ENCODE peak calls at places on chromosomes 13 and 19, in four cellular contexts. Z, R, I and T are unnamed samples.
A peak's percentile ranks its signal among the peaks of the same experiment; 100 is the strongest.

GRCh38 chr13:34750078-34750703 is 191.9 kb upstream of the NBEA start:
- DNase-seq in I (peak; percentile 27), Z (peak; percentile 20), R (no peak), T (peak; percentile 38)

GRCh38 chr13:40576369-40576768 is 90.1 kb downstream of the FOXO1 start:
- DNase-seq in I (no peak), Z (no peak), R (no peak), T (no peak)

GRCh38 chr19:38417544-38418506 is 8.2 kb downstream of the RASGRP4 start:
- DNase-seq in R (peak; percentile 42), Z (peak; percentile 41), I (peak; percentile 68), T (peak; percentile 89)

GRCh38 chr13:54536112-54536511 is 1507.5 kb downstream of the OLFM4 start:
- DNase-seq in I (peak; percentile 3), R (no peak), Z (no peak), T (no peak)

GRCh38 chr13:60974296-60974695 is 441.4 kb downstream of the PCDH20 start:
- DNase-seq in R (no peak), I (no peak), Z (no peak), T (no peak)

GRCh38 chr13:23020246-23020843 is 160.4 kb upstream of the SGCG start:
- DNase-seq in Z (peak; percentile 60), R (no peak), I (peak; percentile 52), T (peak; percentile 52)

GRCh38 chr19:42292042-42292960 is 9.6 kb upstream of the PRR19 start:
- DNase-seq in I (no peak), Z (no peak), R (no peak), T (no peak)

GRCh38 chr19:32223595-32224370 is 121.6 kb upstream of the ZNF507 start:
- DNase-seq in R (no peak), I (no peak), Z (no peak), T (no peak)

GRCh38 chr19:23991170-23991569 is 76.5 kb downstream of the ZNF726 start:
- DNase-seq in Z (no peak), I (peak; percentile 80), R (no peak), T (no peak)

GRCh38 chr19:23906835-23907234 is 7.9 kb upstream of the ZNF726 start:
- DNase-seq in I (no peak), Z (no peak), R (no peak), T (no peak)

GRCh38 chr13:39665763-39666162 is 10.3 kb downstream of the COG6 start:
- DNase-seq in Z (no peak), R (no peak), I (no peak), T (no peak)

GRCh38 chr13:68056816-68057710 is 826.9 kb upstream of the PCDH9 start:
- DNase-seq in R (no peak), I (peak; percentile 14), Z (no peak), T (peak; percentile 10)

DNA sequence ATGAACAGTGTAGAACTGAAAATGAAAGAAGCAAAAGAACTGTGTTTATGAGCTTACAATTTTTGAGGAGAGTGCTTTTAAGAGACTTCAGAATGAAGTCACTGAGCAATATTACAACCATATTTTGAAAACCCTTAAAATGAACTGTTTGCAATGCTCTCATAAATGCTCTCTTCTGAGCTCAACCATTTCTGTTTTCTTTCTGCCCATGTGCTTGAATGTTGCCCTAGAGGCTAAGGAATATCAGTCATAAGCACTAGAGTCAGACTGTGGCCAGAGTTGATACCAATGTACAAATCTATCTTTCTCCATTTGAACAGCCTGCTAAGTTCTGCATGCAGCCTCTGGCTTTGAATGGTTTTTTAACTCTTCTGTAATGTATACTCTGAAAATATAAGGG is 1092.8 kb downstream of the PCDH9 start:
- DNase-seq in Z (no peak), R (no peak), I (no peak), T (no peak)
- H3K9me3 ChIP-seq in Z (no peaks in the 10 kb centered on the region), R (no peaks in the 10 kb centered on the region), I (no peaks in the 10 kb centered on the region), T (no peaks in the 10 kb centered on the region)

GRCh38 chr19:51002101-51002532 is 713 bp upstream of the KLK8 start:
- DNase-seq in Z (no peak), I (no peak), R (no peak), T (no peak)
- H3K27me3 ChIP-seq in Z (peaks cover 10% of the 10 kb centered on the region), I (no peaks in the 10 kb centered on the region), R (peaks cover 4% of the 10 kb centered on the region), T (peaks cover 4% of the 10 kb centered on the region)

GRCh38 chr19:3121821-3122511 is 13.9 kb upstream of the GNA15 start:
- DNase-seq in R (no peak), I (no peak), Z (peak; percentile 1), T (no peak)

GRCh38 chr19:3121396-3121795 is 14.4 kb upstream of the GNA15 start:
- DNase-seq in Z (no peak), I (no peak), R (no peak), T (no peak)

GRCh38 chr19:3123956-3124355 is 11.9 kb upstream of the GNA15 start:
- DNase-seq in I (no peak), Z (no peak), R (no peak), T (no peak)

GRCh38 chr19:3123088-3123721 is 12.6 kb upstream of the GNA15 start:
- DNase-seq in Z (no peak), I (no peak), R (no peak), T (no peak)

GRCh38 chr19:3122512-3122870 is 13.3 kb upstream of the GNA15 start:
- DNase-seq in I (no peak), R (no peak), Z (peak; percentile 1), T (no peak)
- H3K36me3 ChIP-seq in I (peaks cover 4% of the 10 kb centered on the region), R (no peaks in the 10 kb centered on the region), Z (no peaks in the 10 kb centered on the region), T (peaks cover 3% of the 10 kb centered on the region)

DNA sequence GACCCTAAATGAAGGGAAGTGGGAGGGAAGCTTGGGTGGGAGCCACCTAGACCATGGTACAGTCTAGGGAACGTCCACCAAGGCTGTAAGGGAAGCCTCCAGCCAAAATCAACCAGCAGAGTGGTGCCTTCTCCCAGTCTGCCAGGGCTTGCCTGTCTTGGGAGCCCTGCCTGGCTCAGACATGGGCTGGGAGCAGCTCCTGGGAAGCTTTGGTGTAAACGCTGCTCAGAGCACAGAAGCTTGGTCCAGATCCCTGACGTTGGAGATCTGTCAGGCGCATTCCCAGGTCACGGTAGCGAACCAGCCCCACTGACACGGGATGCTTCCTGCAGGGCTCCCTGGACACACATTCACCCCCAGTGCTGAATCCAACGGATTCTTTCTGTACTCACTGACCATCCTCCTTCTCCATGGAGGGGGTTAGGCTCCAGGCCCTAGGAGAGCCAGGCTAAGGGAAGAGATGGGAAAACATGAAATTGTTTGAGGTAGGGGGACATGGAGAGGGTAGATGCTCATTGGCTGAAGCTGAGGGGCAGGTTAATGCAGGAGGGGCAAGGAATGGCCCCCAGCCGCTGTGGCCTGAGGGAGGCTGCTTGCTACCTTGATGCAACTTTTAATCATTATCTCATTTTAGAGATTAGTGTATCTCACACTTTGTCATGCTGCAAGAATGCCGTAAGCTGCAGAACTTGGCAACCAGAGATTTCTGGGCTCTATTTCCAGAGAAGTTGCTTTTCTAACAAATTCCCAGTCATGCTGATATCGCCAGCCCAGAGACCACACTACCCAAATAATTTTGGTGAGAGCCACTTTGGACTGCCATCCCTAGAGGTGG is 195.8 kb downstream of the UQCRFS1 start:
- DNase-seq in R (no peak), Z (no peak), I (no peak), T (no peak)
- H3K9me3 ChIP-seq in R (no peaks in the 10 kb centered on the region), Z (no peaks in the 10 kb centered on the region), I (no peaks in the 10 kb centered on the region), T (no peaks in the 10 kb centered on the region)

GRCh38 chr19:15467734-15468214 is 3.4 kb upstream of the RASAL3 start:
- DNase-seq in Z (no peak), I (no peak), R (no peak), T (no peak)

GRCh38 chr19:15461694-15462093 is 2.6 kb downstream of the RASAL3 start:
- DNase-seq in Z (no peak), R (no peak), I (no peak), T (no peak)

GRCh38 chr19:15463865-15464371 is 426 bp downstream of the RASAL3 start:
- DNase-seq in Z (no peak), I (no peak), R (peak; percentile 72), T (no peak)

GRCh38 chr19:15466851-15467733 is 2.7 kb upstream of the RASAL3 start:
- DNase-seq in R (peak; percentile 38), Z (no peak), I (no peak), T (no peak)

DNA sequence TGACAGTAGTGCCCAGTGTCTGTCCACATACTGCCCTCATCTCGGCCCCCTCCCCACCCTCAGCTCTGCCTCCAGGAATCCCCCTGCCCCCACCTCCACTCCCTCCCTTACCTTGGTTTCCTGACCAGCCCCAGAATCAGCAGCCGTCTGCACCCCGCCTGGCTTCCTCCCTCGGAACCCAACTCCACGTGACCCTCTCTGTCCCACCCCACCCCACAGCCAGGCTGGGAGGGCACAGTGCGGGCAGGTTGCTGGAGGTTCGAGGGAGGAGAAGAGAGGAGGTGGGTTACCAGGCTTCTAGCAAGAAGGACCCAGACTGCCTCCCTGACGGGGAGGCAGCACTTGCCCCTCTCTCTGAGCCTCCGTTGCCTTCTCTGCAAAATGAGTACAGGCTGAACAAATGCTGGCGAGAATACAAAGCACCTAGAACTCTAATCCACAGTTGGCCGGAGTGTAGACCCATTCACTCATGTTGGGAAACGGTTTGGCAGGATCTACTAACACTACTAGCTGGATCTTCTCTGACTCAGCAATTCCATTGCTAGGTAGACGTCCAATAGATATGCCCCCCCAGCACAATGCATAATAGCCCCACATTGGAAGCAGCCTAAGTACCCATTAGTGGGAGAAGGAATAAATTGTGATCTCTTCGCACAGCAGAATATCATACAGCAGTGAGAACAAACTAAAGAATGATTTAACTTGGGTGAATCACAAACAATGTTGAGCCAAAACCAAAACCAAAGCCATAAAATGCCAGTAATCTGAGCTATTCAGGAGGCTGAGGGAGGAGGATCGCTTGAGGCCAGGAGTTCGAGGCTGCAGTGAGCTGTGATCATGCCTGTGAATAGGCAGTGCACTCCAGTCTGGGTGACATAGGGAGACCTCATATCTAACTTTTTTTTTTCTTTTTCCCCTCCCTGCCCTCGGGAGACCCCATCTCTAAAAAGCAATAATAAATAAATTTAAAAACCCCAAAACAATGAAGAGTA is at the start of gene RASAL3:
- DNase-seq in R (peak; percentile 60), Z (no peak), I (no peak), T (no peak)
- H3K27me3 ChIP-seq in R (no peaks in the 10 kb centered on the region), Z (peaks cover 7% of the 10 kb centered on the region), I (peaks cover 15% of the 10 kb centered on the region), T (no peaks in the 10 kb centered on the region)

DNA sequence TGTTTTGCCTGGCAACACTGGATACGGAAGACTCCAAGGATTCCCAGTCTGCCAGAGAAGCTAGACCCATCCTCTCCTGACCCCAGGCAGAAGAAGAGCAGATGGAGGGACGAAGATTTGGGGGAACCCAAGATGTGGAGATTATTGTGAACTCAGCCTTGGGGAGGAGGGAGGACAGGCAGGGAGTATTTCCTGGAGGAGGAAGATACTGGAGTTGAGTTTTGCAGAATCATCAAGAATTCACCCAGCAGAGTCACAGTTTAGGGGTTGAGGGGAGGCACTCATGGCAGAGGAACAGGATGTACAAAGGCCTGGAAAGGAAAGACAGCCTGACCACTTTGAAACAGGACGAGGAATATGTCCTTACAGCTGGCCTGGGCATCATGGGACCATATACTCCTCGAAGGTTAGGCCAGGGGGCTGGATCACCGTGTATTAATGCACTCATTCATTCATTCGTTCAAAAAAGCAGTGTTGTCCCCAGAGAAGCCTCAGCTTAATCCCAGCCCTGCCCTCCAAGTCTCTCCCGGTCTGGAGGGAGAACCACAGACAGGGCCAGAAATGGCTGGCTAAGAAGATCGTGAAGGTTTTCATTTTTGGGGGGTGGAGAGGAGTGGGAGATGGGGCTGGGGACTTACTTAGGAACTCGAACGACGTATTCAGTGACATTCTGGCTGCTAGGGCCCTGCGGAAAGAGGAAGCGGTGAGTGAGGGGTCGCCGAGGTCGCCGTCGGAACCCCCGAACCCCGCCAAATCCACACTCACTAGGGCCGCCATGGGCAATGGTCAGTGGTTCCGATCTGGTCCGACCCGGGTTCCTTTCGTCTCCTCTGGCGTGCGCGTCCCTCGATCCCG is 518 bp downstream of the GTF2F1 start:
- DNase-seq in Z (no peak), R (no peak), I (no peak), T (no peak)
- H3K36me3 ChIP-seq in Z (peaks cover 17% of the 10 kb centered on the region), R (peaks cover 22% of the 10 kb centered on the region), I (peaks cover 15% of the 10 kb centered on the region), T (peaks cover 36% of the 10 kb centered on the region)

DNA sequence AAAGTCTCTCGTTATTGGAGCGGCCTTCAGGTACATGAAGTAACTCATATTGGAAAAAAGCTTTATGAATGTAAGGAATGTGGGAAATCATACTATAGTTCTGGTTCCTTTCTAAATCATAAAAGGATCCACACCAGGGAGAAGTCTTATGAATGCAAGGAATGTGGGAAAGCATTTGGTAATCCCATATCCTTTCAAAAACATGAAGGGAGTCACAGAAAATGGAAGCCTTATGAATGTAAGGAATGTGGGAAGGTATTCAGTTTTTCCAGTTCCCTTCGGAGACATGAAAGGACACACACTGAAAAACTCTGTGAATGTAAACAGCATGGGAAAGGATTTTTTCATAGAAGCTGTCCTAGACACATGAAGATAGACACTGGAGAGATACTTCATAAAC is 27.9 kb downstream of the ZNF20 start:
- DNase-seq in R (no peak), I (no peak), Z (no peak), T (no peak)
- H3K9me3 ChIP-seq in R (no peaks in the 10 kb centered on the region), I (no peaks in the 10 kb centered on the region), Z (no peaks in the 10 kb centered on the region), T (peaks cover 15% of the 10 kb centered on the region)